ENCODE peak calls at places on chromosomes 4 and X, in ten cellular contexts. P is tibial artery, G is natural killer cell, F is type B pancreatic cell, Q is A172, T is LHCN-M2, E is GDM1, H is AG08396, A is NCI-H1105, X is NCI-H748 treated with DMSO at 0.1 percent for 48 hours. D is an unnamed sample.

GRCh38 chrX:119755981-119756533 is 2.3 kb upstream of the SOWAHD start:
- DNase-seq in P (no peak), G (peak; percentile 41), F (no peak), Q (no peak), T (peak; percentile 84), E (peak; percentile 43), H (no peak), A (no peak), X (no peak), D (no peak)

GRCh38 chrX:17377795-17378194 is 2.8 kb downstream of the NHS start:
- DNase-seq in P (no peak), G (no peak), F (no peak), Q (peak; percentile 2), T (no peak), E (no peak), H (no peak), A (no peak), X (no peak), D (no peak)

GRCh38 chrX:123860983-123861382 is 1.1 kb downstream of the XIAP start:
- DNase-seq in P (no peak), G (no peak), F (no peak), Q (no peak), T (peak; percentile 15), E (no peak), H (no peak), A (peak; percentile 1), X (no peak), D (no peak)

GRCh38 chr4:123672987-123673386 is 276.4 kb downstream of the SPRY1 start:
- DNase-seq in P (no peak), G (no peak), F (no peak), Q (no peak), T (no peak), E (no peak), H (no peak), A (no peak), X (no peak), D (no peak)

GRCh38 chr4:14196141-14196540 is 568.6 kb upstream of the BOD1L1 start:
- DNase-seq in P (no peak), G (no peak), F (no peak), Q (peak; percentile 69), T (peak; percentile 75), E (no peak), H (peak; percentile 54), A (no peak), X (no peak), D (peak; percentile 8)

GRCh38 chr4:5014007-5014682 is 5.1 kb downstream of the CYTL1 start:
- DNase-seq in P (no peak), G (no peak), F (no peak), Q (no peak), T (no peak), E (no peak), H (no peak), A (no peak), X (no peak), D (no peak)

GRCh38 chrX:17710836-17711235 is 26.5 kb upstream of the SCML1 start:
- DNase-seq in P (no peak), G (no peak), F (no peak), Q (no peak), T (no peak), E (no peak), H (no peak), A (no peak), X (no peak), D (no peak)

GRCh38 chr4:83170952-83171399 is 56.4 kb upstream of the PLAC8 start:
- DNase-seq in P (no peak), G (no peak), F (no peak), Q (peak; percentile 7), T (peak; percentile 36), E (peak; percentile 43), H (no peak), A (peak; percentile 1), X (no peak), D (peak; percentile 66)

GRCh38 chr4:87541521-87541920 is 12.3 kb upstream of the SPARCL1 start:
- DNase-seq in P (no peak), G (no peak), F (no peak), Q (no peak), T (no peak), E (no peak), H (no peak), A (no peak), X (no peak), D (no peak)

GRCh38 chrX:36909584-36909983 is 98.6 kb upstream of the FAM47C start:
- DNase-seq in P (no peak), G (no peak), F (no peak), Q (peak; percentile 2), T (peak; percentile 58), E (no peak), H (no peak), A (no peak), X (no peak), D (no peak)

GRCh38 chr4:53196195-53196641 is 169.6 kb downstream of the SCFD2 start:
- DNase-seq in P (no peak), G (no peak), F (no peak), Q (no peak), T (no peak), E (no peak), H (no peak), A (no peak), X (no peak), D (no peak)

GRCh38 chr4:145722561-145722960 is 42.6 kb downstream of the C4orf51 start:
- DNase-seq in P (no peak), G (no peak), F (no peak), Q (no peak), T (peak; percentile 15), E (no peak), H (no peak), A (no peak), X (no peak), D (no peak)

GRCh38 chrX:38271154-38271716 is 50.6 kb upstream of the SRPX start:
- DNase-seq in P (no peak), G (no peak), F (no peak), Q (no peak), T (no peak), E (no peak), H (no peak), A (no peak), X (no peak), D (no peak)

GRCh38 chr4:149638073-149638472 is 177.6 kb downstream of the IQCM start:
- DNase-seq in P (no peak), G (no peak), F (no peak), Q (peak; percentile 65), T (peak; percentile 87), E (no peak), H (no peak), A (no peak), X (no peak), D (no peak)

GRCh38 chr4:76002176-76002575 is 5.1 kb downstream of the CXCL9 start:
- DNase-seq in P (no peak), G (no peak), F (no peak), Q (peak; percentile 18), T (no peak), E (no peak), H (no peak), A (no peak), X (no peak), D (no peak)

GRCh38 chr4:87003266-87003665 is 68.5 kb downstream of the AFF1 start:
- DNase-seq in P (no peak), G (no peak), F (no peak), Q (no peak), T (no peak), E (no peak), H (no peak), A (no peak), X (no peak), D (no peak)

GRCh38 chr4:17142232-17142711 is 243.8 kb upstream of the LDB2 start:
- DNase-seq in P (no peak), G (no peak), F (no peak), Q (no peak), T (no peak), E (no peak), H (peak; percentile 67), A (no peak), X (no peak), D (peak; percentile 56)

GRCh38 chr4:8261851-8262535 is 7.6 kb upstream of the HTRA3 start:
- DNase-seq in P (no peak), G (no peak), F (no peak), Q (no peak), T (peak; percentile 84), E (no peak), H (no peak), A (no peak), X (no peak), D (no peak)